ENCODE peak calls at places on chromosomes 3 and 15, in five cellular contexts. N, L, Y, H and D are unnamed samples. For H3K4me1 and H3K9me3, the result is how much of the 10 kb centered on the place peaks cover.

GRCh38 chr3:43786102-43786952 is 95.6 kb downstream of the ABHD5 start:
- DNase-seq in H (no peak), Y (no peak), N (no peak), L (no peak), D (no peak)

GRCh38 chr15:98896802-98897732 is 110.5 kb downstream of the PGPEP1L start:
- DNase-seq in H (no peak), N (no peak), Y (no peak), L (no peak), D (no peak)

GRCh38 chr3:55622733-55623132 is 135.6 kb upstream of the WNT5A start:
- DNase-seq in N (no peak), L (no peak), H (no peak), Y (no peak), D (no peak)

GRCh38 chr3:14789640-14790285 is 29.0 kb upstream of the FGD5 start:
- DNase-seq in H (no peak), N (no peak), L (no peak), Y (no peak), D (no peak)

GRCh38 chr3:160200328-160200727 is 24.9 kb upstream of the C3orf80 start:
- DNase-seq in L (no peak), Y (no peak), N (no peak), H (no peak), D (no peak)

GRCh38 chr3:105377716-105378115 is 11.0 kb downstream of the ALCAM start:
- DNase-seq in H (no peak), L (no peak), N (no peak), Y (no peak), D (no peak)

GRCh38 chr3:115927210-115927609 is 303.9 kb downstream of the GAP43 start:
- DNase-seq in H (no peak), L (no peak), N (no peak), Y (no peak), D (no peak)

GRCh38 chr3:100063929-100064461 is 50.3 kb downstream of the FILIP1L start:
- DNase-seq in Y (no peak), N (no peak), L (no peak), H (no peak), D (no peak)

GRCh38 chr3:184172681-184173373 is 1.8 kb upstream of the AP2M1 start:
- DNase-seq in L (no peak), N (no peak), Y (no peak), H (no peak), D (no peak)

GRCh38 chr15:76903251-76903681 is 1.9 kb downstream of the SCAPER start:
- DNase-seq in H (peak), L (no peak), Y (no peak), N (no peak), D (no peak)

GRCh38 chr3:13214847-13215472 is 141.7 kb upstream of the IQSEC1 start:
- DNase-seq in L (no peak), N (no peak), H (no peak), Y (no peak), D (no peak)

DNA sequence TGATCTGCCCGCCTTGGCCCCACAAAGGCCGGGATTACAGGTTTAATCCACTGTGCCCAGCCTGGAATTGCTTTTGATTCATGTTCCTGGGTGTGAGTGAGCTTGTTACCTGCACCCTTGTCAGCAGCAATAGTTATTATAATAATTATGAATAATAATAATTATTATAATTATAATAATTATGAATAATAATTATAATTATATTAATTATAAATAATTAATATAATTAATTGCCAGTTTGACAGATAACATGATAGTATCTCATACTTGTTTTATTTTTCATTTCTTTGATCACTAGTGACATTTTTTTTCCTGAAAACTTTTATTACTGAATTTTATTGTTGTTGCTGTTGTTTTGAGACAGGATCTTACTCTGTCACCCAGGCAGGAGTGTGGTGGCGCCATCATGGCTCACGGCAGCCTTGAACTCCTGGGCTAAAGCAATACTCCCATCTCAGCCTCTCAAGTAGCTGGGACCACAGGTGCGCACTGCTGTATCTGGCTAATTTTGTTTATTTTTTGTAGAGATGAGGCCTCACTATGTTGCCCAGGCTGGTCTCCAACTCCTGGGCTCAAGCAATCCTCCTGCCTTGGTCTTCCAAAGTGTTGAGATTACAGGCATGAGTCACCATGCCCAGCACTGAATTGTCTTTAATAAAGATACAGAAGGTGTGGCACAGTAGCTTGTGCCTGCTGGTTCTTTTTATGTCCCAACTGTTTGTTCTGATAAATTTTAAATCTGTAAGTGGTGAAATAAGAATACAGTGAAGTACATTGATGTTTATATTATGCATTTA is 20.9 kb upstream of the TRAK1 start:
- DNase-seq in L (no peak), Y (no peak), H (no peak), N (no peak), D (no peak)
- H3K4me1 ChIP-seq in L (under half), Y (under half), H (under half), N (under half), D (under half)

DNA sequence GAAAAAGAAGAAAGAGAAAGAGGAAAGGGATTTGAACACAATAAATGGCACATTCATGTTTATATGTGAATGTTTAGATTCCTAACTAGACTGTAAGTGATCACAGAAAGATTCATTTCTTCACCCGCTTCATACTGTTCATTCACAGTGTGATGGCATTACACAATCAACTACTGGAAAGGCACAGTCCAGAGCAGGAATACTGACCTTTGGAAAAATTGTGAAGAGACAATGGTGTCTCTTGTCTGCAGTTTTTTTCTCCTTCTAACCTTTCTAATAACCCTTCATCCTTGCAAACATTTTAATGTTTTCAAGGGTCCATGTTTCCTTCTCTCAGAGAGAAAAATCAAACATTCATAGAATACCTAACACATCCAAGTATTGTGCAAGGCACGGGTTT is 180.9 kb upstream of the SOX14 start:
- DNase-seq in Y (no peak), N (no peak), L (no peak), H (no peak), D (no peak)
- TF ChIP-seq CTCF in Y (no peak), N (no peak), L (no peak), H (no peak), D (no peak)

GRCh38 chr15:20344601-20345400 is 196.8 kb downstream of the GOLGA6L6 start:
- DNase-seq in L (no peak), H (peak), N (no peak), Y (peak), D (no peak)

GRCh38 chr15:20345401-20345958 is 196.1 kb downstream of the GOLGA6L6 start:
- DNase-seq in N (no peak), L (peak), H (peak), Y (peak), D (no peak)

GRCh38 chr15:20348291-20348899 is 193.2 kb downstream of the GOLGA6L6 start:
- DNase-seq in N (no peak), H (peak), L (no peak), Y (no peak), D (no peak)

GRCh38 chr15:20348900-20349773 is 192.5 kb downstream of the GOLGA6L6 start:
- DNase-seq in Y (no peak), L (no peak), H (peak), N (no peak), D (peak)

DNA sequence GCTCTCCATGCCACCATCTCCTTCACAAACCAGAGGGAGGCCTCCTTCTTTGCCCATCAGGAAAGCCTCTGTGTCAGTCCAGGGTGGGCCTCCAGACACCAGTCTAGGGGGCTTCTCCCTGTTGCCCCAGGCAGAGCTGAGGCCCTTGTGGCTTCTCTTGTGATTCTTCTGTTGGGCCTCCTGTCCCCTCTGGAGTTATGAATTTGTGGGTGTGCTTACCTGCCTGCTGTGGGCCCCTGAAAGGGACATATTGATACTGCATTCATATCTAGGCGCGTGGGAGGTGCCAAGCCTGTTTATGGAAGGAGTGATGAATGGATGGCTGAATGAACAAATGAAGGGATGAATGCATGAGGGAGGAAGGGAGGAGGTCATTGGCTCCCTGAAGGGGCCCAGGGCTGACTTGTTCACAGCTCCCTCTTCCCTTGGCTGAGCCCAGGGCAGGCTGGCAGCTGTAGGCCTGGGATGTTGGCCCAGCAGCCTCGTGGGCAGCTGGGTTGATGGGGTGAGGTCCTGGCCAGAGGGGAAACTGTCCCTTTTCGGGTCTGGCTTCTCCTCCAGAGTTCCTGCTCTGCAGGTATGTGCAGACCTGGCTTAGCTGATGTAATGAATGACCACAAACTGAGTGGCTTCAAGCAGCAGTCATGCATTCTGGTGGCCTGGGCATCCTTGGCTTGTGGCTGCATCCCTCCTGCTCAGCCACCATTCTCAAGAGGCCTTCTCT is 195.4 kb downstream of the GOLGA6L6 start:
- DNase-seq in L (no peak), N (no peak), Y (peak), H (peak), D (no peak)
- H3K9me3 ChIP-seq in L (under half), N (under half), Y (under half), H (under half), D (half or more)

GRCh38 chr15:29345549-29346525 is 76.2 kb upstream of the NSMCE3 start:
- DNase-seq in N (no peak), H (no peak), L (no peak), Y (no peak), D (no peak)

GRCh38 chr15:29346998-29347397 is 77.4 kb upstream of the NSMCE3 start:
- DNase-seq in N (no peak), Y (no peak), L (no peak), H (no peak), D (no peak)

GRCh38 chr15:29344474-29344873 is 74.9 kb upstream of the NSMCE3 start:
- DNase-seq in N (no peak), L (no peak), H (no peak), Y (no peak), D (no peak)

GRCh38 chr15:29342201-29342600 is 72.6 kb upstream of the NSMCE3 start:
- DNase-seq in H (no peak), Y (no peak), L (no peak), N (no peak), D (no peak)

GRCh38 chr15:29343229-29343628 is 73.6 kb upstream of the NSMCE3 start:
- DNase-seq in Y (no peak), H (no peak), N (no peak), L (no peak), D (no peak)
- H3K4me1 ChIP-seq in Y (under half), H (under half), N (under half), L (under half), D (under half)